ENCODE peak calls at places on chromosomes 6 and 20, in seven cellular contexts. One of them, this sample, is unnamed.

GRCh38 chr6:170360476-170360875 is 53.9 kb downstream of the FAM120B start:
- DNase-seq in breast epithelium: no peak
- DNase-seq in body of pancreas: no peak
- DNase-seq in psoas muscle: no peak
- DNase-seq in HCT116: no peak
- DNase-seq in CD8-positive, alpha-beta T cell: no peak
- DNase-seq in AG04450: no peak
- DNase-seq in this sample: no peak

GRCh38 chr6:40251609-40252008 is 317.3 kb upstream of the MOCS1 start:
- DNase-seq in CD8-positive, alpha-beta T cell: no peak
- DNase-seq in body of pancreas: no peak
- DNase-seq in breast epithelium: no peak
- DNase-seq in AG04450: no peak
- DNase-seq in psoas muscle: no peak
- DNase-seq in HCT116: no peak
- DNase-seq in this sample: no peak

GRCh38 chr6:69957990-69958559 is 91.7 kb downstream of the COL19A1 start:
- DNase-seq in psoas muscle: no peak
- DNase-seq in body of pancreas: no peak
- DNase-seq in AG04450: no peak
- DNase-seq in CD8-positive, alpha-beta T cell: no peak
- DNase-seq in HCT116: no peak
- DNase-seq in breast epithelium: no peak
- DNase-seq in this sample: no peak

GRCh38 chr6:33147807-33148666 is 44.2 kb downstream of the COL11A2 start:
- DNase-seq in body of pancreas: peak
- DNase-seq in HCT116: peak
- DNase-seq in AG04450: peak
- DNase-seq in breast epithelium: no peak
- DNase-seq in psoas muscle: no peak
- DNase-seq in CD8-positive, alpha-beta T cell: no peak
- DNase-seq in this sample: no peak

GRCh38 chr6:25026723-25027122 is 91.0 kb upstream of the RIPOR2 start:
- DNase-seq in AG04450: no peak
- DNase-seq in HCT116: no peak
- DNase-seq in CD8-positive, alpha-beta T cell: no peak
- DNase-seq in breast epithelium: no peak
- DNase-seq in body of pancreas: no peak
- DNase-seq in psoas muscle: no peak
- DNase-seq in this sample: no peak

GRCh38 chr20:63232235-63233060 is 3.3 kb upstream of the BIRC7 start:
- DNase-seq in AG04450: peak
- DNase-seq in HCT116: peak
- DNase-seq in breast epithelium: no peak
- DNase-seq in CD8-positive, alpha-beta T cell: no peak
- DNase-seq in psoas muscle: no peak
- DNase-seq in body of pancreas: no peak
- DNase-seq in this sample: no peak

GRCh38 chr6:43856005-43856765 is 86.2 kb downstream of the VEGFA start:
- DNase-seq in CD8-positive, alpha-beta T cell: no peak
- DNase-seq in breast epithelium: peak
- DNase-seq in AG04450: no peak
- DNase-seq in HCT116: peak
- DNase-seq in psoas muscle: peak
- DNase-seq in body of pancreas: peak
- DNase-seq in this sample: no peak

GRCh38 chr6:36780517-36781210 is 58.6 kb downstream of the CPNE5 start:
- DNase-seq in breast epithelium: no peak
- DNase-seq in CD8-positive, alpha-beta T cell: no peak
- DNase-seq in body of pancreas: peak
- DNase-seq in HCT116: no peak
- DNase-seq in psoas muscle: no peak
- DNase-seq in AG04450: no peak
- DNase-seq in this sample: no peak

GRCh38 chr20:11921326-11921725 is 3.6 kb downstream of the BTBD3 start:
- DNase-seq in breast epithelium: no peak
- DNase-seq in AG04450: no peak
- DNase-seq in body of pancreas: no peak
- DNase-seq in HCT116: no peak
- DNase-seq in CD8-positive, alpha-beta T cell: no peak
- DNase-seq in psoas muscle: no peak
- DNase-seq in this sample: no peak

DNA sequence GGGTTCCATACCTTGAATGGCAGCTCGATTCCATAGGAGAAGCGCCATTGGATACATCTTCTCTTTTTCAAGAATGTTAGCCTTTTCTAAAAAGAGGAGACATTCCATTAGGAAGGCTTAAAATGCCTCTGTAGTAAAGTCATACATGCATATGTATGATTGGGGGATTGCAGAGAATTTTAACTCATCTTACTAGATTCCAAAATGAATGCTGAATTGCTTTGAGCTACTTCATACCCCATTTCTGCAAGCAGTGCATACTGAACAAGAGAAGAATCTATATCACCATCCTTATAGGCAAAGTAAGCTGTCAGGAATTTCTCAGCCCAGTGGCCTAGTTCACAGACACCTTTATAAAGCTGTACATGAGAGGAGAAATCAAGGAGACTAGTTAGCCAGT is 80.3 kb downstream of the NDUFAF5 start:
- DNase-seq in body of pancreas: no peak
- DNase-seq in CD8-positive, alpha-beta T cell: no peak
- DNase-seq in AG04450: no peak
- DNase-seq in HCT116: no peak
- DNase-seq in breast epithelium: no peak
- DNase-seq in psoas muscle: no peak
- DNase-seq in this sample: no peak
- H3K27ac ChIP-seq in body of pancreas: no peak
- H3K27ac ChIP-seq in CD8-positive, alpha-beta T cell: no peak
- H3K27ac ChIP-seq in AG04450: no peak
- H3K27ac ChIP-seq in HCT116: no peak
- H3K27ac ChIP-seq in breast epithelium: no peak
- H3K27ac ChIP-seq in psoas muscle: peak
- H3K27ac ChIP-seq in this sample: no peak

DNA sequence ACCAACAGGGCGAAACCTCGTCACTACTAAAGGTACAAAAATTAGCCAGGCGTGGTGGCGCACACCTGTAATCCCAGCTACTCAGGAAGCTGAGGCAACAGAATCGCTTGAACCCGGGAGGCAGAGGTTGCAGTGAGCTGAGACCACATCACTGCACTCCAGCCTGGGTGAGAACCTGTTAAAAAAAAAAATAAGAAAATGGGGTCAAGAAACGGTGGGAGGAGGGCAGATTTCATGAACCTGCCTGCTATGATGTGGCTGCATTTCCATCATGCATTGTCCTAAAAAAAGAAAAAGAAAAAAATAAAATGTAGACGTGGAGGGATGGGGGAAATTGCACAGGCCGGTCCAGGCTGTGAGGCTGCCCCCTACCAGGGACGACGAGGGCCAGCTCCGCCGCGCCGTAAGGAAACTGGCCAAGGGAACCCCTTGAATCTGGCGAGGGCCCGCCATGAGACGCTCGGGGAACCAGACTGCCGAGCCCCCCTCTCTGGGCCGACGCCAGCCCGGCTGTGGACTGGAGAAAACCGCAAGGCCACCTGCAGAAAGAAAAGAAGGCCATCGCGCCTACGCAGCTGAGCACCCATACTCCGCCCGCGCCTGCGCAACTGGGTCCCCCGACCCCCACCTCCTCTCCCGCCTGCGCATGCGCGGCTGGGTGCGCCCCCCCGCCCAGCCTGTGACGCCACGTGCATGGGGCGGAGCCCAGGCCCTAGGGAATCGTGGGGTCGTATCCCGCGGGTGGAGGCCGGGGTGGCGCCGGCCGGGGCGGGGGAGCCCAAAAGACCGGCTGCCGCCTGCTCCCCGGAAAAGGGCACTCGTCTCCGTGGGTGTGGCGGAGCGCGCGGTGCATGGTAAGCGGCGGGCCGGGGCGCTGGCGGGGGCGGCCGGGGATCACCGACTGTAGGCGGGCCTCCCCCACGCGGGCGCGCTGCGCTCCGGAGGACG is at the start of gene ENTPD6:
- DNase-seq in CD8-positive, alpha-beta T cell: peak
- DNase-seq in HCT116: peak
- DNase-seq in psoas muscle: peak
- DNase-seq in body of pancreas: peak
- DNase-seq in AG04450: peak
- DNase-seq in breast epithelium: peak
- DNase-seq in this sample: peak
- TF ChIP-seq CTCF in CD8-positive, alpha-beta T cell: no peak
- TF ChIP-seq CTCF in HCT116: peak
- TF ChIP-seq CTCF in psoas muscle: no peak
- TF ChIP-seq CTCF in body of pancreas: no peak
- TF ChIP-seq CTCF in AG04450: peak
- TF ChIP-seq CTCF in breast epithelium: no peak
- TF ChIP-seq CTCF in this sample: no peak

GRCh38 chr20:18139832-18140231 is 2.2 kb downstream of the KAT14 start:
- DNase-seq in CD8-positive, alpha-beta T cell: no peak
- DNase-seq in breast epithelium: no peak
- DNase-seq in AG04450: no peak
- DNase-seq in body of pancreas: no peak
- DNase-seq in psoas muscle: no peak
- DNase-seq in HCT116: no peak
- DNase-seq in this sample: no peak
- H3K27ac ChIP-seq in CD8-positive, alpha-beta T cell: no peak
- H3K27ac ChIP-seq in breast epithelium: no peak
- H3K27ac ChIP-seq in AG04450: no peak
- H3K27ac ChIP-seq in body of pancreas: no peak
- H3K27ac ChIP-seq in psoas muscle: no peak
- H3K27ac ChIP-seq in HCT116: no peak
- H3K27ac ChIP-seq in this sample: no peak

DNA sequence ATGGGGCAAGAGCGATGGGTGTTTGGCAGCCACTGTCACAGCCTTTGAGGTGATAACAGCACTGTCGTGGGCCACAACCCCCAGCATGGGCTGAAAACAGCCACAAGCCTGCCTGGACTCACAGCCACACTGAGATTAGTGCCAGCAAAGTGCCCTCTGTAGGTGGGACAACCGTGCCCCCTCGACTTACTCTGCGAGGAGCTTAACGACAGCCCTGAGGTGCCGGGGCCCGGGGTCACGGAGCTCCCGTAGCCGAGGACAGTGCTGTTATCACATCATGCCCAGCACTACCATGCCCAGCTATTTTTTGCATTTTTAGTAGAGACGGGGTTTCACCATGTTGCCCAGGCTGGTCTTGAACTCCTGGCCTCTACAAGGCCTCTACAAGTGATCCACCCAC is 36.6 kb downstream of the SUMO4 start:
- DNase-seq in breast epithelium: no peak
- DNase-seq in CD8-positive, alpha-beta T cell: no peak
- DNase-seq in AG04450: no peak
- DNase-seq in HCT116: no peak
- DNase-seq in body of pancreas: no peak
- DNase-seq in psoas muscle: no peak
- DNase-seq in this sample: no peak
- TF ChIP-seq CTCF in breast epithelium: no peak
- TF ChIP-seq CTCF in CD8-positive, alpha-beta T cell: no peak
- TF ChIP-seq CTCF in AG04450: no peak
- TF ChIP-seq CTCF in HCT116: no peak
- TF ChIP-seq CTCF in body of pancreas: no peak
- TF ChIP-seq CTCF in psoas muscle: no peak
- TF ChIP-seq CTCF in this sample: no peak

GRCh38 chr6:89311853-89312531 is 3.1 kb downstream of the GABRR2 start:
- DNase-seq in psoas muscle: peak
- DNase-seq in CD8-positive, alpha-beta T cell: no peak
- DNase-seq in body of pancreas: peak
- DNase-seq in AG04450: no peak
- DNase-seq in HCT116: no peak
- DNase-seq in breast epithelium: peak
- DNase-seq in this sample: no peak

GRCh38 chr6:89308525-89309400 is 6.3 kb downstream of the GABRR2 start:
- DNase-seq in AG04450: no peak
- DNase-seq in psoas muscle: no peak
- DNase-seq in HCT116: no peak
- DNase-seq in CD8-positive, alpha-beta T cell: no peak
- DNase-seq in breast epithelium: no peak
- DNase-seq in body of pancreas: no peak
- DNase-seq in this sample: no peak

GRCh38 chr6:89313006-89313405 is 2.1 kb downstream of the GABRR2 start:
- DNase-seq in HCT116: no peak
- DNase-seq in AG04450: peak
- DNase-seq in psoas muscle: no peak
- DNase-seq in CD8-positive, alpha-beta T cell: no peak
- DNase-seq in breast epithelium: no peak
- DNase-seq in body of pancreas: no peak
- DNase-seq in this sample: no peak

GRCh38 chr6:89310929-89311328 is 4.2 kb downstream of the GABRR2 start:
- DNase-seq in psoas muscle: no peak
- DNase-seq in AG04450: no peak
- DNase-seq in body of pancreas: no peak
- DNase-seq in breast epithelium: no peak
- DNase-seq in CD8-positive, alpha-beta T cell: no peak
- DNase-seq in HCT116: no peak
- DNase-seq in this sample: no peak

DNA sequence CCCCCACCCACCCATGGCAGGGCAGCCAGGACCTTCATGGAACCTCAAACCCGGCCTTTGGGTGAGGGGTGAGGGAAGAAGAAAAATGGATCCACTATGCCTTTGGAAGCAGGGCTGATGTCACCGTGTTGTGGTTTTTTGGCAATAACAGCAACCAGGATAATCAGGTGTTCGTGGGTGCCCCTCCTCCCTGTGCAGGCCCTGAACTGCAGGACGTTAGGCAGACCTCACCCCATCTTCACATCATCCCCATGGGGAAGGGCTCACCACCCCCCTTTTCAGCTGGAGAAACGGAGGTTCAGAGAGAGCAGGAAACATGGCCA is 3.6 kb downstream of the GABRR2 start:
- DNase-seq in AG04450: no peak
- DNase-seq in body of pancreas: no peak
- DNase-seq in CD8-positive, alpha-beta T cell: no peak
- DNase-seq in breast epithelium: no peak
- DNase-seq in psoas muscle: no peak
- DNase-seq in HCT116: no peak
- DNase-seq in this sample: no peak
- H3K27ac ChIP-seq in AG04450: no peak
- H3K27ac ChIP-seq in body of pancreas: no peak
- H3K27ac ChIP-seq in CD8-positive, alpha-beta T cell: no peak
- H3K27ac ChIP-seq in breast epithelium: peak
- H3K27ac ChIP-seq in psoas muscle: peak
- H3K27ac ChIP-seq in HCT116: no peak
- H3K27ac ChIP-seq in this sample: no peak

GRCh38 chr6:73369563-73369962 is at the start of gene OOEP:
- DNase-seq in HCT116: no peak
- DNase-seq in AG04450: no peak
- DNase-seq in body of pancreas: no peak
- DNase-seq in psoas muscle: no peak
- DNase-seq in breast epithelium: no peak
- DNase-seq in CD8-positive, alpha-beta T cell: no peak
- DNase-seq in this sample: no peak
- TF ChIP-seq CTCF in HCT116: no peak
- TF ChIP-seq CTCF in AG04450: no peak
- TF ChIP-seq CTCF in body of pancreas: no peak
- TF ChIP-seq CTCF in psoas muscle: no peak
- TF ChIP-seq CTCF in breast epithelium: no peak
- TF ChIP-seq CTCF in CD8-positive, alpha-beta T cell: no peak
- TF ChIP-seq CTCF in this sample: no peak